ENCODE peak calls at places on chromosomes 6 and 20, in four cellular contexts. One of them, this sample, is unnamed.
A peak's percentile ranks its signal among the peaks of the same experiment; 100 is the strongest.

GRCh38 chr6:153210083-153210482 is 79.0 kb upstream of the RGS17 start:
- DNase-seq in CD8-positive, alpha-beta T cell: no peak
- DNase-seq in GM23338: no peak
- DNase-seq in Calu3: no peak
- DNase-seq in this sample: no peak

GRCh38 chr6:119313937-119314893 is 35.3 kb downstream of the MAN1A1 start:
- DNase-seq in CD8-positive, alpha-beta T cell: no peak
- DNase-seq in GM23338: no peak
- DNase-seq in Calu3: no peak
- DNase-seq in this sample: peak; percentile 23

GRCh38 chr6:32082951-32083350 is 26.2 kb downstream of the TNXB start:
- DNase-seq in CD8-positive, alpha-beta T cell: no peak
- DNase-seq in GM23338: no peak
- DNase-seq in Calu3: no peak
- DNase-seq in this sample: no peak

GRCh38 chr6:43436577-43437282 is 9.4 kb downstream of the ABCC10 start:
- DNase-seq in CD8-positive, alpha-beta T cell: no peak
- DNase-seq in GM23338: no peak
- DNase-seq in Calu3: peak; percentile 89
- DNase-seq in this sample: no peak

GRCh38 chr6:149264629-149265028 is 52.9 kb upstream of the TAB2 start:
- DNase-seq in CD8-positive, alpha-beta T cell: peak; percentile 36
- DNase-seq in GM23338: no peak
- DNase-seq in Calu3: no peak
- DNase-seq in this sample: no peak

GRCh38 chr20:25484224-25484846 is 76.9 kb downstream of the GINS1 start:
- DNase-seq in CD8-positive, alpha-beta T cell: no peak
- DNase-seq in GM23338: peak; percentile 33
- DNase-seq in Calu3: no peak
- DNase-seq in this sample: no peak

GRCh38 chr6:139824864-139825263 is 450.4 kb upstream of the CITED2 start:
- DNase-seq in CD8-positive, alpha-beta T cell: no peak
- DNase-seq in GM23338: no peak
- DNase-seq in Calu3: no peak
- DNase-seq in this sample: no peak

GRCh38 chr6:50823130-50823920 is 4.7 kb downstream of the TFAP2B start:
- DNase-seq in CD8-positive, alpha-beta T cell: no peak
- DNase-seq in GM23338: no peak
- DNase-seq in Calu3: no peak
- DNase-seq in this sample: no peak

GRCh38 chr20:6058684-6059295 is 4.9 kb upstream of the LRRN4 start:
- DNase-seq in CD8-positive, alpha-beta T cell: no peak
- DNase-seq in GM23338: no peak
- DNase-seq in Calu3: no peak
- DNase-seq in this sample: no peak

GRCh38 chr20:23889775-23890187 is 10.2 kb upstream of the CST5 start:
- DNase-seq in CD8-positive, alpha-beta T cell: peak; percentile 37
- DNase-seq in GM23338: peak; percentile 73
- DNase-seq in Calu3: peak; percentile 30
- DNase-seq in this sample: no peak

GRCh38 chr6:106869203-106869602 is 105.3 kb downstream of the CD24 start:
- DNase-seq in CD8-positive, alpha-beta T cell: no peak
- DNase-seq in GM23338: no peak
- DNase-seq in Calu3: no peak
- DNase-seq in this sample: no peak

GRCh38 chr20:3795511-3796468 is at the start of gene CDC25B:
- DNase-seq in CD8-positive, alpha-beta T cell: peak; percentile 86
- DNase-seq in GM23338: peak; percentile 96
- DNase-seq in Calu3: peak; percentile 81
- DNase-seq in this sample: peak; percentile 75

GRCh38 chr20:23399568-23400241 is 21.6 kb downstream of the NAPB start:
- DNase-seq in CD8-positive, alpha-beta T cell: no peak
- DNase-seq in GM23338: no peak
- DNase-seq in Calu3: no peak
- DNase-seq in this sample: no peak

GRCh38 chr6:130421567-130421966 is 55.8 kb downstream of the TMEM200A start:
- DNase-seq in CD8-positive, alpha-beta T cell: no peak
- DNase-seq in GM23338: no peak
- DNase-seq in Calu3: no peak
- DNase-seq in this sample: no peak

GRCh38 chr6:163571730-163572129 is 157.2 kb downstream of the QKI start:
- DNase-seq in CD8-positive, alpha-beta T cell: no peak
- DNase-seq in GM23338: no peak
- DNase-seq in Calu3: no peak
- DNase-seq in this sample: no peak

GRCh38 chr20:32355417-32355841 is 2.7 kb upstream of the ASXL1 start:
- DNase-seq in CD8-positive, alpha-beta T cell: no peak
- DNase-seq in GM23338: no peak
- DNase-seq in Calu3: no peak
- DNase-seq in this sample: no peak

GRCh38 chr20:50810063-50810462 is 15.2 kb downstream of the BCAS4 start:
- DNase-seq in CD8-positive, alpha-beta T cell: no peak
- DNase-seq in GM23338: no peak
- DNase-seq in Calu3: no peak
- DNase-seq in this sample: no peak

GRCh38 chr20:37230200-37230599 is 31.4 kb downstream of the GHRH start:
- DNase-seq in CD8-positive, alpha-beta T cell: no peak
- DNase-seq in GM23338: no peak
- DNase-seq in Calu3: no peak
- DNase-seq in this sample: no peak

GRCh38 chr20:10673831-10674683 is at the start of gene JAG1:
- DNase-seq in CD8-positive, alpha-beta T cell: peak; percentile 40
- DNase-seq in GM23338: peak; percentile 97
- DNase-seq in Calu3: peak; percentile 95
- DNase-seq in this sample: peak; percentile 52

GRCh38 chr6:155493026-155493693 is 37.5 kb upstream of the NOX3 start:
- DNase-seq in CD8-positive, alpha-beta T cell: no peak
- DNase-seq in GM23338: no peak
- DNase-seq in Calu3: no peak
- DNase-seq in this sample: no peak

GRCh38 chr6:7137335-7138106 is 29.8 kb downstream of the RREB1 start:
- DNase-seq in CD8-positive, alpha-beta T cell: peak; percentile 39
- DNase-seq in GM23338: peak; percentile 65
- DNase-seq in Calu3: no peak
- DNase-seq in this sample: no peak

GRCh38 chr6:167508919-167509852 is 184.3 kb downstream of the TTLL2 start:
- DNase-seq in CD8-positive, alpha-beta T cell: no peak
- DNase-seq in GM23338: no peak
- DNase-seq in Calu3: no peak
- DNase-seq in this sample: no peak

GRCh38 chr6:168193816-168194701 is 115.0 kb upstream of the FRMD1 start:
- DNase-seq in CD8-positive, alpha-beta T cell: no peak
- DNase-seq in GM23338: peak; percentile 52
- DNase-seq in Calu3: no peak
- DNase-seq in this sample: no peak

GRCh38 chr6:11050735-11051134 is 6.6 kb upstream of the ELOVL2 start:
- DNase-seq in CD8-positive, alpha-beta T cell: no peak
- DNase-seq in GM23338: no peak
- DNase-seq in Calu3: no peak
- DNase-seq in this sample: no peak

GRCh38 chr6:170049641-170050491 is 241.0 kb downstream of the DLL1 start:
- DNase-seq in CD8-positive, alpha-beta T cell: no peak
- DNase-seq in GM23338: no peak
- DNase-seq in Calu3: no peak
- DNase-seq in this sample: no peak

GRCh38 chr6:5662797-5663196 is 343.9 kb downstream of the NRN1 start:
- DNase-seq in CD8-positive, alpha-beta T cell: no peak
- DNase-seq in GM23338: no peak
- DNase-seq in Calu3: no peak
- DNase-seq in this sample: no peak

GRCh38 chr20:50169329-50169823 is 15.9 kb upstream of the PEDS1 start:
- DNase-seq in CD8-positive, alpha-beta T cell: peak; percentile 75
- DNase-seq in GM23338: peak; percentile 88
- DNase-seq in Calu3: peak; percentile 91
- DNase-seq in this sample: peak; percentile 71

GRCh38 chr20:50969416-50969815 is 10.8 kb downstream of the MOCS3 start:
- DNase-seq in CD8-positive, alpha-beta T cell: no peak
- DNase-seq in GM23338: no peak
- DNase-seq in Calu3: no peak
- DNase-seq in this sample: no peak

GRCh38 chr6:131657630-131658111 is 20.6 kb downstream of the ENPP3 start:
- DNase-seq in CD8-positive, alpha-beta T cell: no peak
- DNase-seq in GM23338: no peak
- DNase-seq in Calu3: no peak
- DNase-seq in this sample: no peak

GRCh38 chr20:34708621-34709043 is 4.5 kb downstream of the TP53INP2 start:
- DNase-seq in CD8-positive, alpha-beta T cell: peak; percentile 51
- DNase-seq in GM23338: peak; percentile 73
- DNase-seq in Calu3: peak; percentile 84
- DNase-seq in this sample: peak; percentile 63

GRCh38 chr6:97774973-97775372 is 492.0 kb upstream of the MMS22L start:
- DNase-seq in CD8-positive, alpha-beta T cell: no peak
- DNase-seq in GM23338: no peak
- DNase-seq in Calu3: no peak
- DNase-seq in this sample: no peak

GRCh38 chr6:126376682-126377081 is 36.8 kb downstream of the CENPW start:
- DNase-seq in CD8-positive, alpha-beta T cell: no peak
- DNase-seq in GM23338: peak; percentile 62
- DNase-seq in Calu3: no peak
- DNase-seq in this sample: no peak

GRCh38 chr20:14062786-14063185 is 67.5 kb downstream of the MACROD2 start:
- DNase-seq in CD8-positive, alpha-beta T cell: no peak
- DNase-seq in GM23338: no peak
- DNase-seq in Calu3: no peak
- DNase-seq in this sample: no peak

GRCh38 chr6:37042139-37042538 is 36.7 kb downstream of the FGD2 start:
- DNase-seq in CD8-positive, alpha-beta T cell: no peak
- DNase-seq in GM23338: no peak
- DNase-seq in Calu3: no peak
- DNase-seq in this sample: no peak

GRCh38 chr6:49980898-49981297 is 11.5 kb upstream of the DEFB113 start:
- DNase-seq in CD8-positive, alpha-beta T cell: no peak
- DNase-seq in GM23338: no peak
- DNase-seq in Calu3: no peak
- DNase-seq in this sample: no peak

GRCh38 chr6:122730775-122731386 is 48.6 kb upstream of the FABP7 start:
- DNase-seq in CD8-positive, alpha-beta T cell: no peak
- DNase-seq in GM23338: peak; percentile 67
- DNase-seq in Calu3: peak; percentile 28
- DNase-seq in this sample: no peak

GRCh38 chr20:47872341-47872740 is 87.1 kb upstream of the SULF2 start:
- DNase-seq in CD8-positive, alpha-beta T cell: no peak
- DNase-seq in GM23338: no peak
- DNase-seq in Calu3: no peak
- DNase-seq in this sample: no peak

GRCh38 chr6:40713002-40713719 is 126.0 kb upstream of the LRFN2 start:
- DNase-seq in CD8-positive, alpha-beta T cell: no peak
- DNase-seq in GM23338: peak; percentile 42
- DNase-seq in Calu3: no peak
- DNase-seq in this sample: no peak
- TF ChIP-seq CTCF in CD8-positive, alpha-beta T cell: no peak
- TF ChIP-seq CTCF in GM23338: no peak
- TF ChIP-seq CTCF in Calu3: no peak
- TF ChIP-seq CTCF in this sample: no peak

GRCh38 chr6:39114395-39114706 is 635 bp downstream of the SAYSD1 start:
- DNase-seq in CD8-positive, alpha-beta T cell: no peak
- DNase-seq in GM23338: no peak
- DNase-seq in Calu3: no peak
- DNase-seq in this sample: no peak
- TF ChIP-seq CTCF in CD8-positive, alpha-beta T cell: no peak
- TF ChIP-seq CTCF in GM23338: no peak
- TF ChIP-seq CTCF in Calu3: no peak
- TF ChIP-seq CTCF in this sample: no peak

GRCh38 chr6:77653817-77654216 is 978 bp downstream of the MEI4 start:
- DNase-seq in CD8-positive, alpha-beta T cell: no peak
- DNase-seq in GM23338: no peak
- DNase-seq in Calu3: no peak
- DNase-seq in this sample: no peak

GRCh38 chr6:77652739-77653138 is at the start of gene MEI4:
- DNase-seq in CD8-positive, alpha-beta T cell: no peak
- DNase-seq in GM23338: no peak
- DNase-seq in Calu3: no peak
- DNase-seq in this sample: no peak

GRCh38 chr6:77650098-77650663 is 2.7 kb upstream of the MEI4 start:
- DNase-seq in CD8-positive, alpha-beta T cell: no peak
- DNase-seq in GM23338: peak; percentile 96
- DNase-seq in Calu3: peak; percentile 64
- DNase-seq in this sample: no peak
- TF ChIP-seq CTCF in CD8-positive, alpha-beta T cell: no peak
- TF ChIP-seq CTCF in GM23338: peak; percentile 74
- TF ChIP-seq CTCF in Calu3: peak; percentile 18
- TF ChIP-seq CTCF in this sample: no peak

GRCh38 chr6:44487002-44487401 is 99.5 kb downstream of the CDC5L start:
- DNase-seq in CD8-positive, alpha-beta T cell: no peak
- DNase-seq in GM23338: no peak
- DNase-seq in Calu3: no peak
- DNase-seq in this sample: no peak

GRCh38 chr6:44481765-44482164 is 94.3 kb downstream of the CDC5L start:
- DNase-seq in CD8-positive, alpha-beta T cell: no peak
- DNase-seq in GM23338: no peak
- DNase-seq in Calu3: no peak
- DNase-seq in this sample: no peak

GRCh38 chr6:44487611-44488010 is 100.1 kb downstream of the CDC5L start:
- DNase-seq in CD8-positive, alpha-beta T cell: no peak
- DNase-seq in GM23338: no peak
- DNase-seq in Calu3: no peak
- DNase-seq in this sample: no peak

GRCh38 chr6:44486002-44486421 is 98.5 kb downstream of the CDC5L start:
- DNase-seq in CD8-positive, alpha-beta T cell: no peak
- DNase-seq in GM23338: peak; percentile 32
- DNase-seq in Calu3: no peak
- DNase-seq in this sample: no peak

DNA sequence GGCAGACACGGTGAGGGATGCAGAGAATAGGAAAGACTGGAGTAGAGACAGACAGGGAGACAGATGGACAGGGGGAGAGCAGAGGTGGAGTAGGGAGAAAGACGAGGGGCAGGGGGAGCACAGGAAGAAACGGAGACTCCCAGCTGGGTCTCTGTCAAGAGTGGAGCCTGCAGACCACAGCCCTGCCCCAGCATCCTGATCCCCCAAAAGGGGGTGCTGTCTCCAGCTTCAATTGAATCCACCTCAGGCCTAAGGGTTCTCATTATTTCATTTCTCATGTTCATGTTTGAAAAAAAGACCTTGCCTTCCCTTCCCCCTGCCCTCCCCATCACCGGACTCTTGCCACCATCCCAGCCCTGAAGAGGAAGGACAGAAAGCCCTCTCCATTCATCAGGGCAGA is 98.1 kb downstream of the CDC5L start:
- DNase-seq in CD8-positive, alpha-beta T cell: no peak
- DNase-seq in GM23338: peak; percentile 25
- DNase-seq in Calu3: no peak
- DNase-seq in this sample: no peak
- TF ChIP-seq CTCF in CD8-positive, alpha-beta T cell: no peak
- TF ChIP-seq CTCF in GM23338: peak; percentile 38
- TF ChIP-seq CTCF in Calu3: no peak
- TF ChIP-seq CTCF in this sample: no peak

GRCh38 chr20:18628330-18628941 is 40.6 kb downstream of the DTD1 start:
- DNase-seq in CD8-positive, alpha-beta T cell: no peak
- DNase-seq in GM23338: peak; percentile 80
- DNase-seq in Calu3: peak; percentile 26
- DNase-seq in this sample: no peak
- TF ChIP-seq CTCF in CD8-positive, alpha-beta T cell: no peak
- TF ChIP-seq CTCF in GM23338: peak; percentile 85
- TF ChIP-seq CTCF in Calu3: peak; percentile 24
- TF ChIP-seq CTCF in this sample: no peak